ENCODE peak calls at places on chromosomes 13 and 19, in ten cellular contexts. R, S, F, P, T, V, G, H, C and Y are unnamed samples.

GRCh38 chr19:54436031-54436523 is 12.9 kb upstream of the LENG8 start:
- DNase-seq in T (no peak), G (no peak), F (no peak), H (no peak), S (no peak), C (no peak), V (peak; percentile 55), R (no peak), P (peak; percentile 76), Y (no peak)

GRCh38 chr19:8358948-8359347 is 5.0 kb upstream of the ANGPTL4 start:
- DNase-seq in T (no peak), F (no peak), R (no peak), S (no peak), C (no peak), V (no peak), H (no peak), G (no peak), P (no peak), Y (no peak)

GRCh38 chr13:31835932-31836331 is 96.6 kb downstream of the RXFP2 start:
- DNase-seq in H (peak; percentile 59), F (no peak), T (no peak), P (peak; percentile 19), G (no peak), R (no peak), V (no peak), S (no peak), C (no peak), Y (no peak)

GRCh38 chr19:32824906-32825608 is 44.5 kb downstream of the SLC7A9 start:
- DNase-seq in R (no peak), C (no peak), V (no peak), P (peak; percentile 45), H (no peak), T (no peak), F (peak; percentile 31), S (no peak), G (no peak), Y (no peak)

GRCh38 chr13:43865892-43866291 is 13.6 kb downstream of the CCDC122 start:
- DNase-seq in P (no peak), H (peak; percentile 87), S (no peak), F (no peak), V (no peak), C (no peak), R (no peak), G (no peak), T (no peak), Y (no peak)

GRCh38 chr19:54262066-54262465 is 5.0 kb upstream of the LILRB5 start:
- DNase-seq in H (no peak), G (peak; percentile 59), F (peak; percentile 9), S (no peak), T (peak; percentile 8), V (no peak), R (no peak), P (no peak), C (no peak), Y (no peak)

GRCh38 chr13:61664821-61665705 is 249.4 kb upstream of the PCDH20 start:
- DNase-seq in F (peak; percentile 30), H (no peak), G (no peak), P (no peak), T (peak; percentile 61), R (no peak), V (no peak), S (no peak), C (no peak), Y (no peak)

GRCh38 chr19:2495651-2496316 is 19.9 kb downstream of the GADD45B start:
- DNase-seq in S (no peak), R (no peak), H (no peak), F (peak; percentile 74), C (peak; percentile 51), V (no peak), T (peak; percentile 65), P (peak; percentile 91), G (no peak), Y (no peak)

GRCh38 chr19:27672309-27673047 is 1540.5 kb downstream of the UQCRFS1 start:
- DNase-seq in G (no peak), P (no peak), H (no peak), R (peak; percentile 32), C (peak; percentile 22), T (peak; percentile 15), V (no peak), S (no peak), F (no peak), Y (no peak)

GRCh38 chr19:52270266-52270885 is 989 bp downstream of the ZNF766 start:
- DNase-seq in H (peak; percentile 17), R (no peak), P (peak; percentile 82), V (peak; percentile 35), T (no peak), C (no peak), G (no peak), F (peak; percentile 32), S (no peak), Y (peak; percentile 26)

GRCh38 chr19:51114087-51114714 is 6.0 kb upstream of the CTU1 start:
- DNase-seq in F (no peak), V (no peak), T (no peak), S (no peak), P (no peak), C (no peak), R (no peak), G (no peak), H (no peak), Y (no peak)

GRCh38 chr19:10580979-10581631 is 6.0 kb downstream of the AP1M2 start:
- DNase-seq in H (peak; percentile 90), P (peak; percentile 95), V (peak; percentile 100), R (peak; percentile 85), C (peak; percentile 84), F (peak; percentile 86), G (peak; percentile 91), T (peak; percentile 92), S (peak; percentile 94), Y (peak; percentile 91)

GRCh38 chr19:53944933-53945332 is 17.8 kb upstream of the CACNG8 start:
- DNase-seq in S (no peak), G (no peak), P (no peak), C (no peak), V (no peak), F (no peak), H (no peak), T (no peak), R (no peak), Y (no peak)

GRCh38 chr19:2796659-2797266 is 11.5 kb downstream of the THOP1 start:
- DNase-seq in S (no peak), V (no peak), P (peak; percentile 75), C (peak; percentile 49), H (no peak), F (no peak), T (no peak), R (peak; percentile 52), G (no peak), Y (no peak)

GRCh38 chr19:54256250-54257115 is 590 bp downstream of the LILRB5 start:
- DNase-seq in P (no peak), V (no peak), C (no peak), R (no peak), H (no peak), G (no peak), T (no peak), S (no peak), F (no peak), Y (no peak)

GRCh38 chr13:45700971-45701900 is 884 bp upstream of the CBY2 start:
- DNase-seq in R (no peak), P (peak; percentile 29), V (no peak), F (no peak), T (no peak), H (no peak), G (no peak), C (no peak), S (no peak), Y (no peak)
- TF ChIP-seq CTCF in R (no peak), P (no peak), V (peak; percentile 49), F (no peak), T (no peak), H (no peak), G (no peak), C (no peak), S (no peak), Y (peak; percentile 29)

DNA sequence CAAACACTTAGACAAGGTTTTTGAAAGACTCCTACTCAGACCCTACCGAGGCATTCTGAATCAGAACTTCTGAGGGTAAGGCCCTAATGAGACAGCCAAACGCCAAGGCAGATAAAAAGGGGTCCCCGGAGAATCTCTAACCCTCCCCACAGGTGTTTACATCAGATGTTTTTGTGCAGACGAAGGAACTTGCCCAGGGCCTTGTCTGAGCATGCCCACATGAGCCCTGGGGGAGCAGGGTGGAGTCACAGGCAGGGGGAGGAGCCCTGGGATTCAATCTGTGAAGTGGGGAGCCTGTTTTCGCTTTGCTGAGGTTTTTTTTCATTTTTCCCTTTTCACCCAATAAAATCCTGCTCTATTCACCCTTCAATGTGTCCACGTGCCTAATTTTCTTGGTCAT is 61.6 kb upstream of the MED4 start:
- DNase-seq in P (peak; percentile 22), C (no peak), S (peak; percentile 71), H (no peak), G (no peak), F (no peak), R (no peak), V (peak; percentile 29), T (peak; percentile 30), Y (no peak)
- H3K4me1 ChIP-seq in P (peaks cover 11% of the 10 kb centered on the region), C (peaks cover 5% of the 10 kb centered on the region), S (peaks cover 3% of the 10 kb centered on the region), H (no peaks in the 10 kb centered on the region), G (peaks cover 18% of the 10 kb centered on the region), F (no peaks in the 10 kb centered on the region), R (peaks cover 12% of the 10 kb centered on the region), V (peaks cover 16% of the 10 kb centered on the region), T (no peaks in the 10 kb centered on the region), Y (no peaks in the 10 kb centered on the region)

DNA sequence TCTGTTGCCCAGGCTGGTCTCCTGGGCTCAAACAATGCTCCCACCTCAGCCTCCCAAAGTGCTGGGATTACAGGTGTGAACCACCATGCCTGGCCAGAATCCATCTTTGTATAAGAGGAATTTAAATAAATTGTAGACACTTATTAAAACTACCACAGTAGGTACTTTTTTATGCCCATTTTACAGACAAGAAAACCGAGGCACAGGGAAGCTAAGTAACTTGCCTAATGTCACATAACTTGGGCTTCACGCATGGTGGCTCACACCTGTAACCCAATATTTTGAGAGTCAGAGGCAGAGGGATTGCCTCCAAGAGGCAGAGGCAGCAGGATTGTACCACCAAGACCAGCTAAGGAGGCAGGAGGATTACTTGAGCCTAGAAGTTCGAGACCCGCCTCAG is 22.7 kb upstream of the CALM3 start:
- DNase-seq in H (no peak), G (no peak), R (no peak), C (no peak), S (no peak), T (no peak), V (no peak), P (no peak), F (no peak), Y (no peak)
- H3K36me3 ChIP-seq in H (no peaks in the 10 kb centered on the region), G (no peaks in the 10 kb centered on the region), R (no peaks in the 10 kb centered on the region), C (no peaks in the 10 kb centered on the region), S (no peaks in the 10 kb centered on the region), T (no peaks in the 10 kb centered on the region), V (no peaks in the 10 kb centered on the region), P (no peaks in the 10 kb centered on the region), F (no peaks in the 10 kb centered on the region), Y (no peaks in the 10 kb centered on the region)

DNA sequence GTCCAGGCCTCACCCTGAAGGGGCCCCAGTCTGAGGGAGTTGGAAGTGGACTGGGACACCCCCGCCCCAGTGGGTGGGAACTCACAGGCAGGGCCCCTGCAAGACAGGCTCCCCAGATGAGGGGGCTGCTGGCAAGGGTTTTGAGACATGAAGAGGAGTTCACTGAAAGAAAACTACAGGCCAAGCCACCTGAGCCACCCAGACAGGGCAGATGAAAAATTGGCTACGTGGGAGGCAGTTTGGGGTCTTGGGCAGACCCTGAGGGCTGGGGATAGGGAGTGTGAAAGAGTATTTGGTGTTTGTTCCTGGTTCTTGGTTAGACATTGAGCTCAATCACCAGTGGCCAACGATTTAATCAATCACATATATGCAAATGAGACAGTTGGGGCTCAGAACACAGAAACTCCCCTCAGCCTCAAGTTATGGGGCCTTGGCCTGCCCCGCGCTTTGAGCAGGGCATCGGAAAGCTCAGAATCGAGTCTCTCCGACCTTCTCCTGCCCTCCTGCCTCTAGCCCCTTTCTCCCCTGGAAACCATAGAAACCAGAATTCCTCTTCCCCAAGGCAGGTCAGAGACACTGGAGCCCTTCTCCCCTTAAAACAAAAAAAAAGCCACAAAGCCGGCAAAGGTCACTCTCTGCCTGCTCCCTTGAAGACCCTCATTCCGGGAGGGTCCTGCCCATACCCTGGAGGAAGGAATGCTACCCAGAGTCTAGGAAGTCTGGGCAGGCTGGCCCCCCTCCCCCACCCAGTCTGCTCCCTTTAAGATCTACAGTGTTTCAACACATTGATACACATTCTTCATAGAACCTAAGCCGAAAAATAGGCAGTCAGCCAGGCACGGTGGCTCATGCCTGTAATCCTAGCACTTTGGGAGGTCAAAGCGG is 1.3 kb upstream of the ISYNA1 start:
- DNase-seq in H (peak; percentile 77), T (peak; percentile 58), R (no peak), C (no peak), P (peak; percentile 93), V (peak; percentile 56), G (no peak), F (peak; percentile 90), S (no peak), Y (no peak)
- TF ChIP-seq CTCF in H (peak; percentile 21), T (no peak), R (no peak), C (no peak), P (no peak), V (no peak), G (no peak), F (no peak), S (no peak), Y (no peak)